ENCODE peak calls at places on chromosomes 5 and 9, in ten cellular contexts. T is naive thymus-derived CD8-positive, alpha-beta T cell; U is retina; B is AG04450; N is gastrocnemius medialis; D is hypothalamus; H is CD4-positive, alpha-beta T cell; X is stimulated activated CD4-positive, alpha-beta T cell treated with anti-CD3 and anti-CD28 coated beads, Interleukin-2, amount 100 ng/mL, for 48 hours; O is hippocampal formation; J is ELF-1. A is an unnamed sample.

GRCh38 chr5:124372457-124372856 is 374.0 kb downstream of the ZNF608 start:
- DNase-seq in X (no peak), D (no peak), J (peak), N (no peak), U (no peak), H (no peak), B (no peak), O (no peak), T (no peak), A (no peak)

GRCh38 chr5:126366199-126366560 is 57.0 kb upstream of the GRAMD2B start:
- DNase-seq in D (no peak), U (no peak), O (no peak), X (no peak), J (no peak), N (no peak), T (no peak), B (no peak), H (no peak), A (no peak)

GRCh38 chr5:36505021-36505420 is 101.4 kb upstream of the SLC1A3 start:
- DNase-seq in N (no peak), O (no peak), X (no peak), U (no peak), T (no peak), D (no peak), J (no peak), B (no peak), H (no peak), A (no peak)

GRCh38 chr5:151591144-151591819 is at the start of gene FAT2:
- DNase-seq in D (no peak), H (no peak), J (peak), X (no peak), O (no peak), T (no peak), U (no peak), N (no peak), B (no peak), A (no peak)

GRCh38 chr5:158837908-158838307 is 261.8 kb downstream of the EBF1 start:
- DNase-seq in D (no peak), B (no peak), N (peak), T (no peak), J (no peak), H (no peak), O (no peak), U (no peak), X (no peak), A (no peak)

GRCh38 chr9:83508072-83508471 is 30.1 kb downstream of the FRMD3 start:
- DNase-seq in X (no peak), N (no peak), O (no peak), H (no peak), T (peak), J (no peak), B (no peak), D (no peak), U (no peak), A (no peak)

GRCh38 chr5:151470440-151470839 is 23.0 kb downstream of the SLC36A1 start:
- DNase-seq in U (no peak), D (no peak), T (no peak), N (no peak), X (no peak), J (no peak), O (no peak), H (no peak), B (no peak), A (no peak)

GRCh38 chr9:78234810-78235209 is 1.1 kb upstream of the CEP78 start:
- DNase-seq in J (no peak), N (no peak), D (no peak), O (no peak), H (no peak), X (no peak), B (no peak), T (no peak), U (no peak), A (no peak)

GRCh38 chr9:93368437-93368836 is 83.0 kb upstream of the FAM120A start:
- DNase-seq in O (no peak), U (no peak), B (no peak), J (no peak), T (no peak), N (no peak), D (no peak), X (no peak), H (no peak), A (no peak)

GRCh38 chr5:178201927-178202235 is 2.5 kb upstream of the HNRNPAB start:
- DNase-seq in U (no peak), J (no peak), B (no peak), X (no peak), N (no peak), H (no peak), O (no peak), T (no peak), D (no peak), A (no peak)

GRCh38 chr9:132023409-132024180 is 56.1 kb downstream of the MED27 start:
- DNase-seq in T (no peak), H (no peak), B (no peak), D (no peak), X (no peak), N (no peak), U (no peak), J (no peak), O (no peak), A (no peak)

GRCh38 chr9:77598510-77598909 is 49.6 kb downstream of the GNA14 start:
- DNase-seq in X (no peak), B (peak), U (no peak), N (no peak), T (no peak), J (no peak), H (no peak), D (no peak), O (peak), A (no peak)

GRCh38 chr9:89442501-89442978 is 55.4 kb downstream of the SEMA4D start:
- DNase-seq in T (no peak), X (no peak), N (no peak), U (no peak), O (no peak), B (no peak), D (no peak), J (no peak), H (no peak), A (no peak)

GRCh38 chr5:123164019-123164418 is 75.0 kb downstream of the PRDM6 start:
- DNase-seq in J (no peak), H (no peak), X (no peak), T (no peak), D (no peak), U (no peak), O (no peak), B (no peak), N (no peak), A (no peak)

GRCh38 chr9:38175423-38175822 is 106.4 kb upstream of the SHB start:
- DNase-seq in T (no peak), D (no peak), O (no peak), B (no peak), H (no peak), X (no peak), U (no peak), J (no peak), N (no peak), A (no peak)

GRCh38 chr5:130066644-130067043 is 162.4 kb downstream of the CHSY3 start:
- DNase-seq in T (no peak), H (no peak), N (no peak), B (no peak), D (no peak), X (no peak), U (no peak), O (no peak), J (no peak), A (no peak)

GRCh38 chr9:91500509-91501011 is 76.9 kb upstream of the NFIL3 start:
- DNase-seq in D (no peak), O (no peak), B (peak), U (no peak), X (no peak), N (no peak), T (no peak), J (no peak), H (no peak), A (no peak)

GRCh38 chr5:167554564-167555254 is 736.7 kb upstream of the WWC1 start:
- DNase-seq in J (no peak), U (no peak), O (no peak), N (no peak), H (no peak), T (no peak), X (no peak), D (no peak), B (no peak), A (no peak)

GRCh38 chr5:68464424-68464823 is 248.9 kb downstream of the PIK3R1 start:
- DNase-seq in X (peak), H (no peak), D (no peak), N (no peak), B (no peak), T (no peak), J (no peak), O (no peak), U (no peak), A (no peak)

GRCh38 chr5:43161244-43161643 is 30.8 kb upstream of the NIM1K start:
- DNase-seq in T (peak), H (no peak), U (no peak), O (no peak), N (no peak), X (no peak), B (no peak), D (no peak), J (no peak), A (no peak)

GRCh38 chr9:128870128-128870940 is 11.4 kb downstream of the KYAT1 start:
- DNase-seq in D (no peak), T (no peak), B (no peak), N (no peak), O (no peak), H (no peak), X (no peak), J (no peak), U (no peak), A (no peak)

GRCh38 chr9:87872079-87872624 is 10.5 kb upstream of the SPATA31E1 start:
- DNase-seq in D (no peak), H (no peak), O (peak), U (no peak), N (no peak), T (no peak), J (peak), X (no peak), B (no peak), A (no peak)

GRCh38 chr5:118990582-118990981 is 2.2 kb upstream of the DTWD2 start:
- DNase-seq in N (no peak), H (no peak), B (no peak), O (no peak), D (no peak), U (no peak), T (no peak), J (peak), X (no peak), A (no peak)

GRCh38 chr5:170360712-170361501 is 28.3 kb downstream of the KCNMB1 start:
- DNase-seq in U (no peak), O (no peak), B (no peak), T (no peak), X (no peak), H (no peak), D (no peak), J (peak), N (no peak), A (no peak)

GRCh38 chr5:110973510-110973909 is 98.0 kb upstream of the TSLP start:
- DNase-seq in J (no peak), N (no peak), X (no peak), T (no peak), U (no peak), D (no peak), B (no peak), O (no peak), H (no peak), A (no peak)

GRCh38 chr5:36896476-36896875 is 19.9 kb downstream of the NIPBL start:
- DNase-seq in D (no peak), T (no peak), U (no peak), B (no peak), O (no peak), H (no peak), J (no peak), X (no peak), N (no peak), A (no peak)

GRCh38 chr9:41229408-41230401 is 40.6 kb upstream of the ZNG1F start:
- DNase-seq in D (no peak), H (no peak), U (peak), B (peak), N (peak), X (no peak), O (no peak), T (no peak), J (peak), A (no peak)

GRCh38 chr9:137074657-137075274 is 2.6 kb upstream of the UAP1L1 start:
- DNase-seq in O (no peak), B (no peak), T (no peak), J (peak), X (no peak), N (no peak), U (no peak), D (no peak), H (no peak), A (no peak)